ENCODE peak calls at places on chromosome 3, in six cellular contexts. L, O, V, B, I and F are unnamed samples.

GRCh38 chr3:179107617-179108016 is 36.0 kb upstream of the ZMAT3 start:
- DNase-seq in L (no peak), O (no peak), V (no peak), B (peak; percentile 18), I (no peak), F (no peak)

GRCh38 chr3:196837819-196838420 is 29.8 kb upstream of the SENP5 start:
- DNase-seq in L (peak; percentile 22), O (peak; percentile 58), V (peak; percentile 67), B (peak; percentile 78), I (peak; percentile 71), F (peak; percentile 71)

GRCh38 chr3:111861396-111861795 is 2.3 kb downstream of the PHLDB2 start:
- DNase-seq in L (no peak), O (no peak), V (no peak), B (peak; percentile 51), I (no peak), F (peak; percentile 57)

GRCh38 chr3:31472479-31473390 is 60.0 kb upstream of the STT3B start:
- DNase-seq in L (no peak), O (no peak), V (no peak), B (peak; percentile 78), I (no peak), F (no peak)

GRCh38 chr3:163773136-163773535 is 1305.2 kb downstream of the SI start:
- DNase-seq in L (no peak), O (no peak), V (no peak), B (no peak), I (no peak), F (no peak)

GRCh38 chr3:123733805-123734526 is 149.1 kb upstream of the HACD2 start:
- DNase-seq in L (no peak), O (no peak), V (no peak), B (peak; percentile 90), I (no peak), F (no peak)

GRCh38 chr3:129063091-129063640 is 2.6 kb downstream of the GP9 start:
- DNase-seq in L (no peak), O (no peak), V (no peak), B (no peak), I (no peak), F (no peak)

GRCh38 chr3:160949460-160949859 is 155.7 kb downstream of the B3GALNT1 start:
- DNase-seq in L (no peak), O (no peak), V (no peak), B (no peak), I (no peak), F (no peak)

GRCh38 chr3:186251948-186252619 is 110.0 kb downstream of the DGKG start:
- DNase-seq in L (no peak), O (no peak), V (no peak), B (peak; percentile 13), I (no peak), F (no peak)

GRCh38 chr3:116002240-116002639 is 378.9 kb downstream of the GAP43 start:
- DNase-seq in L (no peak), O (no peak), V (no peak), B (no peak), I (no peak), F (no peak)

GRCh38 chr3:187789872-187790271 is 44.6 kb upstream of the BCL6 start:
- DNase-seq in L (no peak), O (no peak), V (no peak), B (no peak), I (no peak), F (no peak)

GRCh38 chr3:33438284-33438668 is 1.9 kb downstream of the UBP1 start:
- DNase-seq in L (no peak), O (no peak), V (no peak), B (peak; percentile 60), I (no peak), F (no peak)

GRCh38 chr3:39277893-39278615 is 1.8 kb downstream of the CX3CR1 start:
- DNase-seq in L (no peak), O (no peak), V (no peak), B (no peak), I (no peak), F (no peak)

GRCh38 chr3:197003461-197004385 is 25.9 kb downstream of the MELTF start:
- DNase-seq in L (no peak), O (no peak), V (peak; percentile 15), B (no peak), I (no peak), F (no peak)

GRCh38 chr3:132187746-132188145 is 129.5 kb upstream of the ACP3 start:
- DNase-seq in L (no peak), O (no peak), V (no peak), B (no peak), I (no peak), F (no peak)

GRCh38 chr3:122774564-122774963 is 19.1 kb downstream of the HSPBAP1 start:
- DNase-seq in L (no peak), O (no peak), V (no peak), B (peak; percentile 67), I (no peak), F (no peak)

GRCh38 chr3:34016925-34017592 is 218.6 kb downstream of the PDCD6IP start:
- DNase-seq in L (no peak), O (no peak), V (no peak), B (no peak), I (no peak), F (no peak)

GRCh38 chr3:151347432-151347831 is 18.1 kb upstream of the P2RY13 start:
- DNase-seq in L (no peak), O (no peak), V (no peak), B (no peak), I (peak; percentile 62), F (no peak)

GRCh38 chr3:159711560-159712333 is 276.9 kb upstream of the IL12A start:
- DNase-seq in L (no peak), O (peak; percentile 49), V (no peak), B (peak; percentile 95), I (no peak), F (no peak)

GRCh38 chr3:12495749-12496452 is 11.6 kb downstream of the TSEN2 start:
- DNase-seq in L (no peak), O (no peak), V (no peak), B (no peak), I (no peak), F (no peak)

GRCh38 chr3:48432411-48433371 is 2.8 kb upstream of the PLXNB1 start:
- DNase-seq in L (no peak), O (no peak), V (no peak), B (no peak), I (peak; percentile 59), F (no peak)

GRCh38 chr3:127970966-127971592 is 56.0 kb downstream of the KBTBD12 start:
- DNase-seq in L (no peak), O (peak; percentile 54), V (peak; percentile 1), B (peak; percentile 77), I (no peak), F (no peak)

GRCh38 chr3:69410301-69410700 is 24.4 kb upstream of the FRMD4B start:
- DNase-seq in L (peak; percentile 70), O (peak; percentile 78), V (peak; percentile 50), B (peak; percentile 79), I (peak; percentile 74), F (peak; percentile 76)

GRCh38 chr3:48656841-48657281 is 5.8 kb downstream of the CELSR3 start:
- DNase-seq in L (no peak), O (no peak), V (no peak), B (peak; percentile 9), I (no peak), F (no peak)

GRCh38 chr3:107988464-107989156 is 102.2 kb downstream of the CD47 start:
- DNase-seq in L (no peak), O (peak; percentile 74), V (peak; percentile 22), B (peak; percentile 79), I (no peak), F (no peak)

GRCh38 chr3:37198547-37198946 is 24.2 kb upstream of the LRRFIP2 start:
- DNase-seq in L (no peak), O (no peak), V (no peak), B (no peak), I (no peak), F (no peak)

DNA sequence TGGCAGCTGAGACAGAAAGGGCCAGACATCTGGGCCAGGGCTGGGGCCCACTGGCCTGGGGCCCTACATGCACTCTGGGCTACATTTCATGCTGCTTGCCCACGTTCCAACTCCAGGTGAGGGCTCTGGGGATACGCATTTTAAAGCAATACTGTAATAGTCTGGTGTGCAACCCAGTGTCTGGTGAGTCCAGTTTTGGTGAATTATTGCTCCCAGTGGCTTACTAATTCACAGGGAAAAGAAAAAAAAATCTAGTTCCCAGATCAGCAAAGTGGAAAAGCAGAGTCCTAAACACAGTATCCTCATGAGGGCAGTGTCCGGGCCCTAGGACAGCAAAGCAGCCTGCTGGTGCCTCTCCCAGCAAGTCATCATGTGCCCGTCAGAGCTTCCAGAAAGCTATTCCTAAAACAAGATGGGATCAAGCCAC is 82.4 kb downstream of the CCNL1 start:
- DNase-seq in L (no peak), O (no peak), V (no peak), B (no peak), I (no peak), F (no peak)
- TF ChIP-seq CTCF in L (no peak), O (no peak), V (no peak), B (no peak), I (no peak), F (no peak)

DNA sequence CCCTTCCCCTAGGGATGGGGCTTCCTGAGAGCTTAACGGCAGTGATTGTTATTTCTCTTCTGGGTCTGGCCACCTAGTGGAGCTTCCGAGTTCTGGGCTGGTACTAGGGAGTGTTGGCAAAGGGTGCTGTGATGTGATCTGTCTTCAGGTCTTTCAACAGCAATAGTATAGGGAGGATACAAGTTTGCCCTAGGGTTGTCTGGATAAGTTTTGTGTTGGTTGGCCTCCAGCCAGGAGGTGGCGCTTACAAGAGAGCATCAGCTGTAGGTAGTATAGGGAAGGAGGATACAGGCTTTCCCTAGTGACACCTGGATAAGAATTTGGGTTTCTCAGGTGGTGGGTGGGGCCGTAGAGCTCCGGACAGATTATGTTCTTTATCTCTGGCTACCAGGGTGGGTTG is 19.2 kb upstream of the CPOX start:
- DNase-seq in L (no peak), O (peak; percentile 30), V (no peak), B (peak; percentile 16), I (no peak), F (no peak)
- TF ChIP-seq CTCF in L (peak; percentile 12), O (no peak), V (no peak), B (peak; percentile 15), I (no peak), F (no peak)

DNA sequence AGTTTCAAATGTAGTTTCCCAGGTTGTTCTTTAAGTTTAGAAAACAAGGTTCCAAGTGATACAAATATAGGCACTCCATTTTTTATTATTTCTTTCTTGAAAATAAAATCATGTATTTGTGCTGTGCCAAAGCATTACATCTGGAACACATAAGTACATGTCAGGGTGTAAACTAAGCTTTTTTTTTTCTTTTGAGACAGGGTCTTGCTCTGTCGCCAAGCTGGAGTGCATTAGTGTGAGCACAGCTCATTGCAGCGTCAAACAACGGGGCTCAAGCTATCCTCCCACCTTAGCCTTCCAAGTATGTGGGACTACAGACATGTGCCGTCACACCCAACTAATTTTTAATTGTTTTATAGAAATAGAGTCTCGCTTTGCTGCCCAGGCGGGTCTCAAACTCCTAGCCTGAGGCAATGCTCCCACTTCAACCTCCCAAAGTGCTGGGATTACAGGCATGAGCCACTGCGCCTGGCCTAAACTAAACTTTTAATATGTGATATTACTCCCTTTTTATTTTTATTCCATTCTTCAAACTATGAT is 9.1 kb downstream of the SPATA12 start:
- DNase-seq in L (no peak), O (no peak), V (no peak), B (no peak), I (no peak), F (no peak)
- TF ChIP-seq CTCF in L (no peak), O (no peak), V (no peak), B (no peak), I (no peak), F (no peak)

DNA sequence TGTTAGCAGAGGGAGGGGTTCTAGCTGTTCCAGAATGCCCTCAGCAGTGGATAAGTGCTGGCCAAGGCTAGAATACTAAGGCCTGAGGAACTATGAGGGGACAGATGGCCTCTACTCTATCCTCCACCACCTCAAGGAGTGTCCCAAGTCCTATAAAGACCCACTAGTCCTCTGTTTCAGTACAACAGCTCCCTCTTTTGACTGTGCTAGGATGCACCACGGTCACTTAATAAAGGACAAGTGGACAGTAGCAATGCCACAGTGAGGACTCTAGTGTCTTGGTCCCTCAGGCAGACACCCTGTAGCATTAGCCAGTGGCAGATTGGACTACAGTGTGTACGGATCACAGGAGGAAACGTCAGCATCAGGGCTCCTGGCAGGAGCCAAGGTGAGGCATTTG is 171.8 kb upstream of the PROK2 start:
- DNase-seq in L (no peak), O (no peak), V (no peak), B (no peak), I (no peak), F (no peak)
- TF ChIP-seq CTCF in L (no peak), O (no peak), V (no peak), B (no peak), I (no peak), F (no peak)